ENCODE peak calls at places on chromosomes 13 and 19, in six cellular contexts. D is IMR-90, A is testis, M is neuronal stem cell, C is NCI-H2171, E is astrocyte of the cerebellum. X is an unnamed sample.

GRCh38 chr13:99237981-99238662 is 20.1 kb downstream of the GPR18 start:
- DNase-seq in D (no peak), M (no peak), E (no peak), A (no peak), C (no peak), X (no peak)

GRCh38 chr19:13764101-13764807 is at the start of gene MRI1:
- DNase-seq in D (peak; percentile 60), E (no peak), C (peak; percentile 73), A (peak; percentile 86), M (peak; percentile 50), X (peak; percentile 61)

GRCh38 chr13:30159446-30159839 is 147.9 kb downstream of the KATNAL1 start:
- DNase-seq in C (no peak), E (peak; percentile 82), D (peak; percentile 94), M (no peak), A (no peak), X (no peak)

GRCh38 chr19:21022996-21023395 is 2.5 kb downstream of the ZNF430 start:
- DNase-seq in E (no peak), A (no peak), D (peak; percentile 66), M (no peak), C (no peak), X (no peak)

GRCh38 chr13:107234315-107234714 is 666.4 kb upstream of the ARGLU1 start:
- DNase-seq in E (no peak), M (no peak), A (no peak), C (no peak), D (no peak), X (no peak)

GRCh38 chr19:40282920-40283319 is 2.2 kb downstream of the AKT2 start:
- DNase-seq in D (peak; percentile 22), E (no peak), C (no peak), M (no peak), A (no peak), X (no peak)

GRCh38 chr19:16969127-16969526 is 57.5 kb downstream of the CPAMD8 start:
- DNase-seq in D (no peak), A (no peak), M (no peak), C (no peak), E (no peak), X (no peak)

GRCh38 chr19:5627395-5627904 is 4.6 kb downstream of the SAFB start:
- DNase-seq in A (peak; percentile 54), M (no peak), E (no peak), D (peak; percentile 72), C (peak; percentile 73), X (no peak)

GRCh38 chr13:27188239-27188638 is 16.6 kb upstream of the USP12 start:
- DNase-seq in C (no peak), D (no peak), A (no peak), M (no peak), E (no peak), X (no peak)

GRCh38 chr13:110275931-110276552 is 30.9 kb downstream of the COL4A1 start:
- DNase-seq in M (no peak), C (no peak), A (peak; percentile 65), D (no peak), E (no peak), X (no peak)

GRCh38 chr13:41516166-41516565 is 58.8 kb downstream of the RGCC start:
- DNase-seq in M (no peak), E (no peak), C (no peak), D (no peak), A (no peak), X (no peak)

GRCh38 chr13:70098669-70099068 is 9.0 kb upstream of the ATXN8OS start:
- DNase-seq in A (no peak), M (no peak), E (no peak), D (no peak), C (peak; percentile 18), X (no peak)

GRCh38 chr19:7970716-7971448 is 27.4 kb upstream of the TIMM44 start:
- DNase-seq in A (peak; percentile 46), E (peak; percentile 20), C (peak; percentile 51), M (peak; percentile 63), D (peak; percentile 28), X (peak; percentile 76)

GRCh38 chr13:113792821-113793717 is 34.0 kb downstream of the TMEM255B start:
- DNase-seq in E (no peak), C (no peak), D (no peak), M (no peak), A (no peak), X (no peak)

GRCh38 chr13:113671066-113672001 is 4.3 kb downstream of the GRK1 start:
- DNase-seq in C (no peak), A (no peak), E (no peak), D (no peak), M (no peak), X (no peak)

GRCh38 chr19:45518469-45518826 is 11.2 kb downstream of the VASP start:
- DNase-seq in E (no peak), D (no peak), M (no peak), C (no peak), A (no peak), X (no peak)

GRCh38 chr19:43767316-43767715 is 12.6 kb upstream of the SMG9 start:
- DNase-seq in E (no peak), D (no peak), C (no peak), A (no peak), M (no peak), X (no peak)

GRCh38 chr19:58328999-58329398 is 2.2 kb downstream of the ZSCAN22 start:
- DNase-seq in A (no peak), E (no peak), D (no peak), M (peak; percentile 47), C (no peak), X (peak; percentile 70)

GRCh38 chr13:83498486-83499190 is 383.6 kb downstream of the SLITRK1 start:
- DNase-seq in C (no peak), A (no peak), E (peak; percentile 34), M (no peak), D (peak; percentile 37), X (no peak)

GRCh38 chr13:50244355-50244912 is 229.2 kb downstream of the KCNRG start:
- DNase-seq in D (no peak), M (no peak), E (no peak), C (no peak), A (no peak), X (no peak)

GRCh38 chr13:101624210-101624922 is 171.9 kb downstream of the ITGBL1 start:
- DNase-seq in A (no peak), M (no peak), E (no peak), D (peak; percentile 11), C (no peak), X (no peak)

X was measured in ecto neural progenitor cell.